ENCODE peak calls at places on chromosomes 2 and 18, in four cellular contexts. T is CD8-positive, alpha-beta memory T cell; Q is CD8-positive, alpha-beta T cell; W is SK-N-SH. A is an unnamed sample.

GRCh38 chr2:224850081-224850480 is 133.9 kb upstream of the CCDC195 start:
- DNase-seq in T (no peak), W (no peak), Q (no peak), A (no peak)

GRCh38 chr2:46772500-46772899 is 143.1 kb downstream of the MCFD2 start:
- DNase-seq in T (no peak), Q (no peak), W (no peak), A (no peak)

GRCh38 chr2:231928481-231928880 is 2.3 kb upstream of the NPPC start:
- DNase-seq in W (peak; percentile 58), T (no peak), Q (peak; percentile 40), A (peak; percentile 46)

GRCh38 chr2:181461056-181461630 is 4.0 kb downstream of the ITGA4 start:
- DNase-seq in Q (peak; percentile 55), T (no peak), W (no peak), A (no peak)

GRCh38 chr2:111202266-111203040 is 81.7 kb downstream of the BCL2L11 start:
- DNase-seq in W (no peak), T (no peak), Q (peak; percentile 7), A (no peak)

GRCh38 chr2:215693269-215693998 is 257.6 kb upstream of the FN1 start:
- DNase-seq in T (no peak), W (no peak), Q (no peak), A (no peak)

GRCh38 chr2:232339121-232340081 is 39.1 kb upstream of the ALPP start:
- DNase-seq in T (no peak), W (no peak), Q (no peak), A (no peak)

GRCh38 chr18:49722472-49722871 is 90.9 kb downstream of the ACAA2 start:
- DNase-seq in Q (no peak), T (no peak), W (no peak), A (no peak)

GRCh38 chr2:45442026-45442425 is 169.0 kb downstream of the SRBD1 start:
- DNase-seq in T (no peak), Q (no peak), W (no peak), A (no peak)

DNA sequence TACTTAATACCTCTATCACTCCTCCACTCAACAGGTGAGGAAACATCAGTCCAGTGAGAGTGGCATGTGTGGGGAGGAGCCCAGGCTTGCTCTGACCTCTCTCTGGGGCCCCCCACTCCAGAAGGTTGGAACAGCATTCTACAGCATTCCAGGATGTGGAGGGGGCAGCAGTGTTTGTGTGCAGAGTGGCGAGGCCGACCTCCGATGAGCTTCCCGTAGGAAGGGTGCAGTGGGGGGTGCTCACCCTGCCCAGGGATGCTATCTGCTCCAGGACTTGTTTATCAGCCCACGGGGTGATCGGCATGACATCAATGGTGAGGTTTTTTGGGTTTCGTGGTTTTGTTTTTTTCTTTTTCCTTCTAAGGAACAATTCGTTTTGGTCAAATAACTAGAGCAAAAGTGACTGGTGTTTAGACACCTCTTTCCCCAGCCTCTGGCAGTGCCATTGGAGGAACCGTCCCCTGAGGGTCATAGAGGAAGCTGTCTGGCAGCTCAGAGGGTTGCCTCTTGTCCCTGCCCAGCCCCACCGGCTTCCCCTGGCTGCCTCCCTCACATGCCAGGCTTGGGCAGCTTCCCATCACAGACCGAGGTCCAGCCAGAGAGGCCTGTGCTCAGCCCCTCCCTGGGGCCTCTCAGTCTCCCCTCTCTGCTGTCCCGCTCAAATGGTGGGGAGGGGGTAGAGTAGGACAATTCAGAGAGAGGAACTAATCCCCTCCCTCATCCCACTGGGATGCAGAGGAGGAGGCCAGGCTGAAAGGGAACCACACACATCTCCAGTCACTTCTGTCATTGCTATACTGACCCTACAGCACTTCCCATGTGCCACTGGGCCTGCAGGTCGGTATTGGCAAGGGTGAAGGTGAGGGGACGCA is 96.5 kb downstream of the ZFP36L2 start:
- DNase-seq in Q (no peak), W (peak; percentile 44), T (peak; percentile 64), A (no peak)
- H3K4me1 ChIP-seq in Q (peaks cover 97% of the 10 kb centered on the region), W (peaks cover 12% of the 10 kb centered on the region), T (peaks cover 86% of the 10 kb centered on the region), A (peaks cover 7% of the 10 kb centered on the region)

GRCh38 chr2:96546321-96546720 is 9.8 kb downstream of the ARID5A start:
- DNase-seq in Q (no peak), T (no peak), W (no peak), A (no peak)
- H3K36me3 ChIP-seq in Q (peaks cover 53% of the 10 kb centered on the region), T (peaks cover 23% of the 10 kb centered on the region), W (peaks cover 3% of the 10 kb centered on the region), A (no peaks in the 10 kb centered on the region)

GRCh38 chr2:223180463-223180862 is 128.5 kb downstream of the KCNE4 start:
- DNase-seq in T (no peak), Q (no peak), W (no peak), A (no peak)

GRCh38 chr2:223187256-223187655 is 135.3 kb downstream of the KCNE4 start:
- DNase-seq in W (no peak), Q (no peak), T (no peak), A (no peak)

DNA sequence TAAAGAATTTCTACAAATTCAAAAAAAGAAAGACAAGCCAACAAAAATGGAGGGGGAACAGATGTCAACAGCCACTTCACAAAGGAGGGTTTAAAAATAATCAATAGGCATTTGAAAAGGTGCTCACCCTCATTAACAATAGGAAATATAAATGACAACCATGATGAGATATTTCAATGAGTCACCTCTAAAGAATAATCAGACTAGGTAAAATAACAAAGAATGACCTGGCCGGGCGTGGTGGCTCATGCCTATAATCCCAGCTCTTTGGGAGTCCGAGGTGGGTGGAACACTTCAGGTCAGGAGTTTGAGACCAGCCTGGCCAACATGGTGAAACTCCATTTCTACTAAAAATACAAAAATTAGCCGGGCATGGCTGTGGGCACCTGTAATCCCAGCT is 133.6 kb downstream of the KCNE4 start:
- DNase-seq in T (no peak), W (no peak), Q (no peak), A (no peak)
- H3K4me1 ChIP-seq in T (no peaks in the 10 kb centered on the region), W (no peaks in the 10 kb centered on the region), Q (no peaks in the 10 kb centered on the region), A (no peaks in the 10 kb centered on the region)

GRCh38 chr2:182942756-182943155 is 76.3 kb upstream of the FRZB start:
- DNase-seq in T (no peak), W (no peak), Q (no peak), A (no peak)
- H3K36me3 ChIP-seq in T (no peaks in the 10 kb centered on the region), W (peaks cover 25% of the 10 kb centered on the region), Q (no peaks in the 10 kb centered on the region), A (no peaks in the 10 kb centered on the region)

GRCh38 chr2:69087912-69088240 is 74.9 kb downstream of the ANTXR1 start:
- DNase-seq in T (no peak), W (no peak), Q (no peak), A (no peak)

GRCh38 chr2:69089244-69089643 is 76.3 kb downstream of the ANTXR1 start:
- DNase-seq in T (no peak), W (no peak), Q (no peak), A (no peak)

GRCh38 chr2:69088471-69088870 is 75.5 kb downstream of the ANTXR1 start:
- DNase-seq in T (no peak), W (no peak), Q (no peak), A (no peak)

GRCh38 chr2:69086466-69086865 is 73.5 kb downstream of the ANTXR1 start:
- DNase-seq in T (no peak), W (no peak), Q (no peak), A (no peak)

GRCh38 chr2:69087211-69087911 is 74.4 kb downstream of the ANTXR1 start:
- DNase-seq in Q (no peak), W (no peak), T (no peak), A (no peak)
- H3K4me1 ChIP-seq in Q (no peaks in the 10 kb centered on the region), W (peaks cover 31% of the 10 kb centered on the region), T (no peaks in the 10 kb centered on the region), A (no peaks in the 10 kb centered on the region)

DNA sequence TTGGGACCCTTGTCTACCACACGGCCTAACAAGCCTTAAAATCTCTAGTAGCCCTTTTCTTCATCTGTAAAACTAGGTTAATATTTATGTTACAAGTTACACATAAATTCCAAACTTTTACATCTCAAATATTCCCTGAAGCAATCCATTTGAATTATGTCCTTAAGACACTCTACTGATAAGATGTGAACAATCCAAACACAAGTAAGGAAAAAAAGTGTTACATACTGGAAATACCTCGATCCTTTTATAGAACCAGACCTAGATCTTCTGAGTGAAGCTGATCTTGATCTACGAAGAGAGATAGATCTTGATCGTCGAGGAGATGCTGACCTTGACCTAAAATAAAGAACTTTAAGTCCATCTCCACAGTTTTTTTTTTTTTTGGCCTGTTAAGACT is 3.3 kb downstream of the SRSF7 start:
- DNase-seq in W (no peak), Q (no peak), T (no peak), A (no peak)
- H3K36me3 ChIP-seq in W (peaks cover 72% of the 10 kb centered on the region), Q (peaks cover 65% of the 10 kb centered on the region), T (peaks cover 65% of the 10 kb centered on the region), A (peaks cover 78% of the 10 kb centered on the region)

DNA sequence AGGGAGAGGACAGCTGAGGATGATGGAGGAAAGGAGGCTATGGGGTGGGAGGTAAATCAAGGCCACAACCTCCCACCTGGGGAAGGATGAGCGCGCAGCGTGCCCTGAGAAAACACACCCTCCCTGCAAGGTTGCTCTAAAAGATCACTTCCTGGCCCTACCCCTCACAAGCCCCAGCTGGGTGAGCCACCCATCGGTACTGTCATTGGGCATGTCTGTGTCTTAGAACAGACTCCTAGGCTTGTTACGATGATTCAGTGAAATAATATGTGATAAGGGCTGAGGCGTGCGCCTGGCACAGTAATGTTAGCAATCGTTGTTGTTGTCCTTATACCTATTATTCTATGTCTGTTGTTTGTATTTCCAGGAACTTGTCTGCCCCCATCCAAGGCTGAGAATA is 175.1 kb downstream of the ZFP36L2 start:
- DNase-seq in W (no peak), T (no peak), Q (peak; percentile 67), A (no peak)
- H3K4me1 ChIP-seq in W (peaks cover 42% of the 10 kb centered on the region), T (peaks cover 18% of the 10 kb centered on the region), Q (peaks cover 27% of the 10 kb centered on the region), A (peaks cover 20% of the 10 kb centered on the region)